ENCODE peak calls at places on chromosomes 5 and 9, in six cellular contexts. Q is suprapubic skin, E is astrocyte of the spinal cord, J is cardiac muscle cell, Y is keratinocyte, H is PC-3. F is an unnamed sample.

GRCh38 chr5:104913840-104914239 is 1351.3 kb upstream of the NUDT12 start:
- DNase-seq in Q (no peak), E (no peak), J (no peak), Y (no peak), H (no peak), F (no peak)

GRCh38 chr5:138637256-138637655 is 62.1 kb upstream of the HSPA9 start:
- DNase-seq in Q (peak; percentile 45), E (no peak), J (no peak), Y (no peak), H (no peak), F (no peak)

GRCh38 chr5:153974131-153974812 is 64.4 kb downstream of the FAM114A2 start:
- DNase-seq in Q (no peak), E (peak; percentile 43), J (peak; percentile 60), Y (no peak), H (peak; percentile 69), F (peak; percentile 60)

GRCh38 chr5:124796495-124796894 is 50.1 kb upstream of the ZNF608 start:
- DNase-seq in Q (no peak), E (no peak), J (no peak), Y (no peak), H (no peak), F (no peak)

GRCh38 chr9:115921301-115921700 is 232.3 kb upstream of the PAPPA start:
- DNase-seq in Q (no peak), E (no peak), J (no peak), Y (no peak), H (no peak), F (no peak)

GRCh38 chr5:63127054-63127453 is 548.4 kb downstream of the LRRC70 start:
- DNase-seq in Q (no peak), E (peak; percentile 64), J (no peak), Y (no peak), H (peak; percentile 67), F (no peak)

GRCh38 chr5:98827161-98827560 is 53.7 kb downstream of the RGMB start:
- DNase-seq in Q (no peak), E (peak; percentile 61), J (peak; percentile 51), Y (no peak), H (peak; percentile 80), F (peak; percentile 17)

GRCh38 chr5:55220433-55221185 is 6.5 kb downstream of the MCIDAS start:
- DNase-seq in Q (no peak), E (no peak), J (peak; percentile 51), Y (no peak), H (no peak), F (peak; percentile 35)

GRCh38 chr9:96420468-96421219 is 2.5 kb upstream of the ZNF367 start:
- DNase-seq in Q (no peak), E (peak; percentile 90), J (peak; percentile 74), Y (peak; percentile 95), H (peak; percentile 95), F (no peak)

GRCh38 chr9:38180631-38181030 is 111.6 kb upstream of the SHB start:
- DNase-seq in Q (no peak), E (no peak), J (no peak), Y (no peak), H (no peak), F (no peak)

GRCh38 chr9:136882109-136882946 is 4.0 kb upstream of the TRAF2 start:
- DNase-seq in Q (peak; percentile 87), E (peak; percentile 67), J (no peak), Y (peak; percentile 72), H (peak; percentile 64), F (no peak)

GRCh38 chr9:138049085-138049778 is 171.7 kb downstream of the CACNA1B start:
- DNase-seq in Q (no peak), E (no peak), J (no peak), Y (no peak), H (no peak), F (no peak)

GRCh38 chr5:83527722-83528438 is 56.3 kb downstream of the VCAN start:
- DNase-seq in Q (no peak), E (no peak), J (no peak), Y (no peak), H (no peak), F (no peak)

GRCh38 chr5:158142182-158142581 is 283.2 kb upstream of the CLINT1 start:
- DNase-seq in Q (no peak), E (no peak), J (no peak), Y (no peak), H (no peak), F (no peak)

GRCh38 chr9:124284237-124284831 is 26.6 kb downstream of the NEK6 start:
- DNase-seq in Q (no peak), E (peak; percentile 46), J (no peak), Y (no peak), H (no peak), F (no peak)

GRCh38 chr9:5486988-5487387 is 23.3 kb upstream of the PDCD1LG2 start:
- DNase-seq in Q (no peak), E (no peak), J (no peak), Y (no peak), H (no peak), F (no peak)

GRCh38 chr9:32741706-32742105 is 41.6 kb upstream of the TMEM215 start:
- DNase-seq in Q (no peak), E (peak; percentile 34), J (no peak), Y (no peak), H (peak; percentile 53), F (no peak)

GRCh38 chr9:93697352-93698139 is 121.2 kb downstream of the PHF2 start:
- DNase-seq in Q (no peak), E (no peak), J (no peak), Y (no peak), H (no peak), F (no peak)

GRCh38 chr9:138050472-138051330 is 173.1 kb downstream of the CACNA1B start:
- DNase-seq in Q (no peak), E (no peak), J (no peak), Y (no peak), H (no peak), F (no peak)

GRCh38 chr5:143208781-143209510 is 194.5 kb downstream of the NR3C1 start:
- DNase-seq in Q (no peak), E (no peak), J (no peak), Y (no peak), H (peak; percentile 21), F (no peak)

GRCh38 chr9:95138474-95138873 is 179.0 kb downstream of the FANCC start:
- DNase-seq in Q (no peak), E (no peak), J (no peak), Y (peak; percentile 38), H (peak; percentile 67), F (no peak)

GRCh38 chr5:171462136-171462927 is 42.9 kb downstream of the FGF18 start:
- DNase-seq in Q (no peak), E (no peak), J (no peak), Y (no peak), H (no peak), F (no peak)

GRCh38 chr9:20640331-20641187 is 18.3 kb upstream of the MLLT3 start:
- DNase-seq in Q (no peak), E (peak; percentile 68), J (peak; percentile 48), Y (no peak), H (peak; percentile 78), F (no peak)

GRCh38 chr5:6766558-6767191 is 53.4 kb downstream of the TENT4A start:
- DNase-seq in Q (peak; percentile 87), E (peak; percentile 55), J (peak; percentile 44), Y (peak; percentile 89), H (peak; percentile 100), F (no peak)

GRCh38 chr9:135819905-135820304 is 87.4 kb downstream of the CAMSAP1 start:
- DNase-seq in Q (peak; percentile 11), E (no peak), J (no peak), Y (no peak), H (no peak), F (no peak)
- TF ChIP-seq CTCF in Q (no peak), E (no peak), J (no peak), Y (peak; percentile 20), H (peak; percentile 40), F (no peak)

DNA sequence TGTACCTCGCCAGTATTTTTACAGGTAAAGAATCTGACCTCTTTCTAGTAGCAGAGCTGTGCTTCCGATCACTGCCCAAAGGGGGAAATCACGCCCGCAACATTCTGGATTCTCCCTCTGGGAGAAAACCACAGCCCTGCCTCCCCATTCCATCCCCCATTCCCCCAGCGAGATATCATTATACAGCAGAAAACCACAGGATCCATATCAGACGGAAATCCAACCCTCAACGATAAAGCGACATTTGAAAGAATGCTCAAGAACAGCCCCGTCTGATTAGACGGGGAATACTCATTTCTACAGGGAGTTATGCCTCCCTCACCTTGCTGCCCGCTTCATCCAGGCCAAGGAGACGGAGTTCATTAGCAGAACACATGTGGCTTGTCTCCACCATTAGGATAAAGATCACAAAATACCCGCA is 172.8 kb downstream of the COL23A1 start:
- DNase-seq in Q (no peak), E (no peak), J (no peak), Y (no peak), H (no peak), F (no peak)
- TF ChIP-seq CTCF in Q (no peak), E (no peak), J (peak; percentile 42), Y (no peak), H (no peak), F (no peak)

GRCh38 chr5:91183743-91184142 is 199.4 kb downstream of the ARRDC3 start:
- DNase-seq in Q (no peak), E (no peak), J (no peak), Y (no peak), H (no peak), F (no peak)

GRCh38 chr5:91179018-91179417 is 204.1 kb downstream of the ARRDC3 start:
- DNase-seq in Q (no peak), E (no peak), J (no peak), Y (no peak), H (no peak), F (no peak)

GRCh38 chr5:91180506-91180905 is 202.6 kb downstream of the ARRDC3 start:
- DNase-seq in Q (no peak), E (no peak), J (no peak), Y (no peak), H (no peak), F (no peak)

GRCh38 chr5:91186101-91186500 is 197.0 kb downstream of the ARRDC3 start:
- DNase-seq in Q (no peak), E (no peak), J (no peak), Y (no peak), H (no peak), F (no peak)

DNA sequence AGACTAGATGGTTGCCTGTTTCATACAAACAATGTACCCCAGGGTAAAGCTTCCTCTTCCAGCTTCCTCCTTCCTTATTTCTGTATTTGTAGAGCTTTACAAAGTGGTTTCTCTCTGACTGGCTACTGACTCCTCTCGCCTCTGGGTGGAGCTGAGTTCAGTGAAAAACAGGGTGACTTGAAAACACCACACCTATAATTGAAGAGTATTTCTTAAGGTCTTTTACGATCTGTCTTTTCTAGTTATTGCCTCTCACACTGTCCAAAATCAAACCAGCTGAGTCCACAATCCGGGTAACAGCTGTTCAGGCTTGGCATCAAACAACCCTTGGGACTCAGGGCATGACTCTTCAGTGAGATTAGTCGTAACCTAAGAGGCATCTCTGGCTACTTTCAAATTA is 200.4 kb downstream of the ARRDC3 start:
- DNase-seq in Q (no peak), E (no peak), J (no peak), Y (no peak), H (no peak), F (no peak)
- TF ChIP-seq CTCF in Q (no peak), E (peak; percentile 16), J (peak; percentile 16), Y (no peak), H (no peak), F (no peak)

DNA sequence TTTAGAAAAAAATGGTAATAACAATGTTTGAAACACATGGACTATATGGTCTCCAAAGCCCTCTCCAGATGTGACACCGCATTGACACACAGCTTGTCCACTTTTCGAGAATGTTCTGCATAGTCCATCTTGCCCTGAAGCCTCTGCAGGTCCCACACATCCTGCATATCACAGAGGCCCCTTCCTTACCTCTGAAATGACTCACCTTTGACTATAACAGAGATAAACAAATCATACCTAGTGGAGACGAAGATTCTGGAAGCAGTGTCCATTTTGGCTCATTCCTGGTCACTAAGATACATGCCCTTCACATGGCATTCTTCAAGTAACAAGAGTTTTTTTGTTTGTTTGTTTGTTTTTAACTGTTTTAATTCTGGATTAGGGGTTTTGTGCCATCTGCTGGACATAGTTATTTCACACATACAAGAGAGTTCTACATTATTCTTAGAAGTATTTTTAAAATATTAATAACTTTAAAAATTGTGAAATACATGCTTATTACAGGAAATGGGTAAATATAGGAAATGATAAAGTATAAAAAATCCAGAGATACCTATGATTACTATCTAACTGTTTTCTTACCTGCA is 5.1 kb downstream of the ARL14EPL start:
- DNase-seq in Q (no peak), E (no peak), J (no peak), Y (no peak), H (peak; percentile 42), F (no peak)
- TF ChIP-seq CTCF in Q (no peak), E (peak; percentile 4), J (peak; percentile 26), Y (no peak), H (peak; percentile 34), F (no peak)